ENCODE peak calls at places on chromosomes 2 and 18, in four cellular contexts. M, G, T and B are unnamed samples.

GRCh38 chr18:32386466-32386865 is 84.2 kb downstream of the GAREM1 start:
- DNase-seq in M (no peak), G (no peak), T (no peak), B (no peak)

GRCh38 chr2:230202430-230203109 is 17.2 kb downstream of the SP110 start:
- DNase-seq in M (no peak), G (no peak), T (no peak), B (no peak)

GRCh38 chr2:203800783-203801182 is 66.8 kb upstream of the CTLA4 start:
- DNase-seq in M (no peak), G (no peak), T (no peak), B (no peak)

GRCh38 chr2:16104345-16105177 is 164.2 kb downstream of the MYCN start:
- DNase-seq in M (no peak), G (peak; percentile 16), T (no peak), B (peak; percentile 76)

GRCh38 chr18:20971886-20972267 is 139.7 kb downstream of the ROCK1 start:
- DNase-seq in M (no peak), G (peak; percentile 12), T (peak; percentile 23), B (peak; percentile 65)

GRCh38 chr2:191404568-191404991 is 159.4 kb downstream of the MYO1B start:
- DNase-seq in M (no peak), G (no peak), T (no peak), B (no peak)

GRCh38 chr2:64404743-64405142 is 49.2 kb upstream of the LGALSL start:
- DNase-seq in M (no peak), G (no peak), T (no peak), B (peak; percentile 81)

GRCh38 chr18:46415532-46415931 is 241.5 kb downstream of the LOXHD1 start:
- DNase-seq in M (no peak), G (no peak), T (no peak), B (no peak)

GRCh38 chr2:20450201-20451108 is 3.6 kb downstream of the RHOB start:
- DNase-seq in M (peak; percentile 82), G (no peak), T (peak; percentile 71), B (peak; percentile 55)

GRCh38 chr2:64692401-64692800 is 38.7 kb upstream of the SERTAD2 start:
- DNase-seq in M (no peak), G (no peak), T (no peak), B (no peak)

GRCh38 chr2:213315168-213315876 is 31.1 kb downstream of the SPAG16 start:
- DNase-seq in M (no peak), G (no peak), T (no peak), B (no peak)

GRCh38 chr2:189439342-189439741 is 1.9 kb upstream of the WDR75 start:
- DNase-seq in M (no peak), G (peak; percentile 7), T (no peak), B (peak; percentile 48)

GRCh38 chr2:182594286-182594685 is 121.8 kb upstream of the DNAJC10 start:
- DNase-seq in M (no peak), G (no peak), T (no peak), B (no peak)

GRCh38 chr18:63317556-63317946 is 2.0 kb downstream of the BCL2 start:
- DNase-seq in M (no peak), G (no peak), T (no peak), B (no peak)

GRCh38 chr2:1802046-1802445 is 57.7 kb upstream of the PXDN start:
- DNase-seq in M (peak; percentile 48), G (no peak), T (no peak), B (no peak)

GRCh38 chr2:120849278-120849677 is 113.6 kb downstream of the GLI2 start:
- DNase-seq in M (no peak), G (no peak), T (no peak), B (no peak)

GRCh38 chr18:41695441-41695840 is 259.6 kb upstream of the PIK3C3 start:
- DNase-seq in M (no peak), G (no peak), T (no peak), B (no peak)

GRCh38 chr18:9814431-9814830 is 71.3 kb upstream of the TXNDC2 start:
- DNase-seq in M (no peak), G (no peak), T (no peak), B (no peak)

GRCh38 chr2:217972490-217972889 is 30.3 kb downstream of the TNS1 start:
- DNase-seq in M (no peak), G (no peak), T (no peak), B (no peak)

GRCh38 chr2:23687713-23688112 is 239.2 kb downstream of the ATAD2B start:
- DNase-seq in M (no peak), G (no peak), T (no peak), B (no peak)

GRCh38 chr2:234852941-234853340 is 98.9 kb upstream of the SH3BP4 start:
- DNase-seq in M (no peak), G (no peak), T (no peak), B (no peak)

GRCh38 chr2:180416553-180417113 is 409.5 kb upstream of the CWC22 start:
- DNase-seq in M (no peak), G (no peak), T (no peak), B (no peak)

GRCh38 chr2:215723011-215723410 is 287.1 kb upstream of the FN1 start:
- DNase-seq in M (no peak), G (no peak), T (no peak), B (no peak)

GRCh38 chr2:215140166-215140707 is 1.8 kb upstream of the ABCA12 start:
- DNase-seq in M (no peak), G (no peak), T (no peak), B (no peak)

GRCh38 chr2:218658671-218659257 is 659 bp downstream of the ZNF142 start:
- DNase-seq in M (no peak), G (peak; percentile 72), T (peak; percentile 63), B (peak; percentile 90)

GRCh38 chr2:70890469-70891065 is 45.1 kb upstream of the ATP6V1B1 start:
- DNase-seq in M (no peak), G (no peak), T (no peak), B (no peak)

GRCh38 chr2:61970807-61971556 is 65.5 kb downstream of the COMMD1 start:
- DNase-seq in M (no peak), G (no peak), T (no peak), B (peak; percentile 63)

GRCh38 chr18:361941-362913 is 94.4 kb upstream of the THOC1 start:
- DNase-seq in M (no peak), G (no peak), T (peak; percentile 74), B (peak; percentile 28)

GRCh38 chr18:2164644-2165287 is 406.5 kb downstream of the METTL4 start:
- DNase-seq in M (no peak), G (no peak), T (no peak), B (peak; percentile 10)

GRCh38 chr2:195937173-195937572 is 131.5 kb downstream of the DNAH7 start:
- DNase-seq in M (no peak), G (no peak), T (no peak), B (no peak)

GRCh38 chr2:78147466-78147865 is 625.3 kb upstream of the LRRTM4 start:
- DNase-seq in M (no peak), G (no peak), T (no peak), B (no peak)

GRCh38 chr18:42156266-42156665 is 201.2 kb downstream of the PIK3C3 start:
- DNase-seq in M (no peak), G (no peak), T (no peak), B (peak; percentile 1)

GRCh38 chr2:43225093-43225787 is 1.2 kb downstream of the ZFP36L2 start:
- DNase-seq in M (peak; percentile 90), G (no peak), T (peak; percentile 51), B (peak; percentile 60)

GRCh38 chr18:31497711-31498449 is at the start of gene DSG2:
- DNase-seq in M (peak; percentile 92), G (peak; percentile 54), T (peak; percentile 72), B (peak; percentile 90)

GRCh38 chr18:71450258-71450657 is 1093.9 kb downstream of the CBLN2 start:
- DNase-seq in M (no peak), G (no peak), T (no peak), B (no peak)

GRCh38 chr2:126940331-126940730 is 41.6 kb downstream of the TEX51 start:
- DNase-seq in M (no peak), G (no peak), T (no peak), B (no peak)

GRCh38 chr18:2522112-2522511 is 49.2 kb downstream of the METTL4 start:
- DNase-seq in M (no peak), G (no peak), T (no peak), B (no peak)

DNA sequence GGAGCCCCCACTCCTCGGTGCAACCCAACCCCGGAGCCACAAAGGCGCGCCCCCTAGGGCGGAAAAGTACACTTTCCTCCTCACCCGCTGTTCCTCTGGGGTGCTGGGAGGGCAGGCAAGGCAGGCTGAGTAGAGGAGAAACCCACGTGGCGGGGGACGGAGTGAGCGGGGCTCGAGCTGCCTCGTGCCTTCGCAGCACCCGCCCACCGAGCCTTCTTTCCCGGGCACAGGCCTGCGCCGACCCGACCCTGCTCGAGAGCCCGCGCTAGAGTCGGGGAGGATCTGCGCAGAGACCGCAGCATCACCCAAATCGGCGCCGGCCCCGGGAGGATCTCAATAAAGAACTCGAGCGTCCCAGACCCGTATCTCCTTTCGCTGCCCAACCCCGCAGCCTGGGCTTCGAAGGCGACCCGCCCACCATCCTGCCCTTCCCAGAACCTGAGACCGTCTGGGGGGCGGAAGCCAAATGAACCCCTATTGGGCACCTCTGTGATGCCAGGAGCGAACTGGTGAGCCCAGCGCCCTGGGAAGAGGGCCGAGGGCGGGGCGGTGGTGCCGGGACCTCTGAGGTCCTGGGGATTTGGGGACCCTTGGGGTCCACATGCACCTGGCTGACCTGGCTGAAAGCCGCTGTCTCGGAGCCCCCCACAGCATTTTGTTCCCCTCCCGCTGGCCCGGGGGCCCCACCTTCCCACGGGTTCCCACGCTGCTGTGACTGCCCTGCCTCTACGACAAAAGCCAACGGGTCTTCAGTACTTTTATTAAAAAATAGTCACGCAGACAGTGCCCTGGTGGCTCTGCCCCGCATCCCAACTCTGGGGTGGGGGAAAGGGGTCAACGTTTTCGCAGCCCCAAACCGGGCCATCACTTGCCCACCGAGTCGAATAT is 1.3 kb downstream of the UCN start:
- DNase-seq in M (peak; percentile 73), G (no peak), T (peak; percentile 75), B (peak; percentile 76)
- TF ChIP-seq CTCF in M (no peak), G (no peak), T (no peak), B (peak; percentile 25)

GRCh38 chr2:201464547-201464946 is 13.0 kb downstream of the STRADB start:
- DNase-seq in M (no peak), G (no peak), T (no peak), B (no peak)
- H3K27ac ChIP-seq in M (no peak overlapping the region), G (no peak overlapping the region), T (peak overlapping the region; percentile 90), B (no peak overlapping the region)

GRCh38 chr18:74652392-74652988 is 54.8 kb downstream of the ZNF407 start:
- DNase-seq in M (no peak), G (peak; percentile 19), T (peak; percentile 47), B (peak; percentile 72)
- TF ChIP-seq CTCF in M (peak; percentile 38), G (peak; percentile 48), T (peak; percentile 76), B (peak; percentile 57)

DNA sequence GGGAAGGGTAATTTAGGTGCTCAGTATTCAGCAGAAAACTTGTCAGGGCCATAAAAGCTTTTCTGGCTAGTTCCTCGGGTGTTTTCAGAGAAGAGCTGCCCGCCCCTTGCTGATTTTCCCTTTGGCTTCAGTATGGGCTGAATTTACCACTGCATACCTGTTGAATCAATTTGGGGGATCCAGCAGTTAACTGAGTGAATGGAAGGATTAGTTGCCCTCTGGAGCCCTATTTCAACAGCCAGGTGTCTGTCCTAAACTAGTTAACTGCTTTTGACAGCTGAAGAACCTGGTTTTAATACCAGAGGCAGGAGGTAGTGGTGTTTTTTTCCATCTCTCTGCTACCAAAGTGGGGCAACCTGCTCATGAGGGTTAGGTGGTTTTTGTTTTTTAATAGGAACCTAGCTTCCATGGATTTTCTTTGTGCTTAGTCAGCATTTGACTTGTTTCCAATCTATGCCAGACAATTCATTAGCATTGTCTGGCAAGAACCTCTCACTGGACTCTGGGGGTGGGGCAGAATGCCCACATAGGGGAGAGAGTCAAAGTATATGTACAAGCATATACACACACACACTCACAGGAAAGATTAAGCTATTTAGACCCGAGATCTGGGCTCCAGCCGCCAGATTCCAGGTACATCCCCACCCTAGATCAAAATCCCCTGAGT is 166.5 kb upstream of the SIX3 start:
- DNase-seq in M (no peak), G (no peak), T (no peak), B (peak; percentile 27)
- H3K27ac ChIP-seq in M (no peak overlapping the region), G (no peak overlapping the region), T (no peak overlapping the region), B (no peak overlapping the region)